ENCODE peak calls at places on chromosomes 5 and 9, in five cellular contexts. D is K562, S is HepG2, A is GM12878, P is H1. C is an unnamed sample.

GRCh38 chr9:115985657-115986056 is 167.9 kb upstream of the PAPPA start:
- DNase-seq in A (no peak), D (no peak), P (no peak), S (no peak), C (no peak)

GRCh38 chr5:67196537-67197059 is at the start of gene CD180:
- DNase-seq in S (no peak), D (no peak), A (no peak), P (no peak), C (no peak)

GRCh38 chr9:12846035-12846434 is 71.2 kb downstream of the LURAP1L start:
- DNase-seq in P (no peak), A (no peak), D (no peak), S (no peak), C (no peak)

GRCh38 chr5:58548104-58548503 is 34.8 kb upstream of the RAB3C start:
- DNase-seq in P (no peak), D (no peak), S (no peak), A (no peak), C (no peak)

GRCh38 chr5:324736-325612 is 3.5 kb downstream of the AHRR start:
- DNase-seq in P (no peak), S (no peak), D (no peak), A (no peak), C (no peak)

GRCh38 chr5:855771-856530 is 5.2 kb upstream of the ZDHHC11 start:
- DNase-seq in P (no peak), S (no peak), D (no peak), A (no peak), C (no peak)

GRCh38 chr9:99336005-99336404 is 113.9 kb downstream of the SEC61B start:
- DNase-seq in S (no peak), D (no peak), P (no peak), A (no peak), C (peak; percentile 8)

GRCh38 chr5:864492-865167 is 13.8 kb upstream of the ZDHHC11 start:
- DNase-seq in A (no peak), D (peak; percentile 12), P (no peak), S (no peak), C (no peak)

GRCh38 chr5:38922199-38922598 is 76.4 kb downstream of the OSMR start:
- DNase-seq in S (peak; percentile 29), P (no peak), A (no peak), D (peak; percentile 69), C (peak; percentile 76)

GRCh38 chr5:94361832-94362754 is 256.3 kb downstream of the KIAA0825 start:
- DNase-seq in S (no peak), A (no peak), D (no peak), P (peak; percentile 69), C (peak; percentile 92)

GRCh38 chr5:61625682-61626620 is 293.9 kb downstream of the ZSWIM6 start:
- DNase-seq in P (peak; percentile 29), D (no peak), S (no peak), A (no peak), C (peak; percentile 81)

GRCh38 chr5:73264626-73265025 is 91.6 kb downstream of the TMEM174 start:
- DNase-seq in S (no peak), D (no peak), A (no peak), P (no peak), C (no peak)

GRCh38 chr5:55593115-55593472 is 58.3 kb upstream of the PLPP1 start:
- DNase-seq in S (no peak), A (no peak), D (no peak), P (no peak), C (no peak)

GRCh38 chr5:146656638-146657037 is 140.6 kb upstream of the GPR151 start:
- DNase-seq in A (no peak), S (no peak), D (no peak), P (no peak), C (no peak)

GRCh38 chr5:81534481-81534840 is 140.5 kb upstream of the ACOT12 start:
- DNase-seq in S (no peak), D (no peak), P (no peak), A (no peak), C (no peak)

GRCh38 chr5:8633706-8634105 is 764.8 kb downstream of the MTRR start:
- DNase-seq in A (no peak), S (no peak), D (no peak), P (no peak), C (no peak)

GRCh38 chr9:79377315-79377855 is 194.4 kb upstream of the TLE4 start:
- DNase-seq in D (no peak), P (no peak), A (no peak), S (no peak), C (no peak)

GRCh38 chr5:160324885-160325284 is 12.5 kb upstream of the CCNJL start:
- DNase-seq in D (no peak), P (no peak), S (no peak), A (no peak), C (no peak)

GRCh38 chr5:64794053-64794770 is 25.5 kb downstream of the CWC27 start:
- DNase-seq in A (no peak), S (no peak), P (no peak), D (no peak), C (no peak)

GRCh38 chr5:170206958-170207357 is 25.8 kb upstream of the C5orf58 start:
- DNase-seq in S (no peak), A (no peak), D (no peak), P (no peak), C (no peak)

DNA sequence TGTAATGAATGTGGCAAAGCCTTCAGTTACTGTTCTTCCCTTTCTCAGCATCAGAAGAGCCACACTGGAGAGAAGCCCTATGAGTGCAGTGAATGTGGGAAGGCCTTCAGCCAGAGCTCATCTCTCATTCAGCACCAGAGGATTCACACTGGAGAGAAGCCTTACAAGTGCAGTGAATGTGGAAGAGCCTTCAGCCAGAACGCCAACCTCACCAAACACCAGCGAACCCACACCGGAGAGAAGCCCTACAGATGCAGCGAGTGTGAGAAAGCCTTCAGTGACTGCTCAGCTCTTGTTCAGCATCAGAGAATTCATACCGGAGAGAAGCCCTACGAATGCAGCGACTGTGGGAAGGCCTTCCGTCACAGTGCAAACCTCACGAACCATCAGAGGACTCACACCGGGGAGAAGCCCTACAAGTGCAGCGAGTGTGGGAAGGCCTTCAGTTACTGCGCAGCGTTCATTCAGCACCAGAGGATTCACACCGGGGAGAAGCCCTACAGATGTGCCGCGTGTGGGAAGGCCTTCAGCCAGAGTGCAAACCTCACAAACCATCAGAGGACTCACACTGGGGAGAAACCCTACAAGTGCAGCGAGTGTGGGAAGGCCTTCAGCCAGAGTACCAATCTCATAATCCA is 6.8 kb downstream of the RPL12 start:
- DNase-seq in S (no peak), D (no peak), A (no peak), P (no peak), C (no peak)
- TF ChIP-seq CREB1 in S (no peak), D (no peak), A (no peak), P (no peak), C (no peak)

GRCh38 chr5:96968614-96969013 is 32.7 kb downstream of the LNPEP start:
- DNase-seq in D (no peak), A (no peak), P (no peak), S (no peak), C (no peak)
- H3K4me3 ChIP-seq in D (no peak overlapping the region), A (no peak overlapping the region), P (no peak overlapping the region), S (no peak overlapping the region), C (no peak overlapping the region)

GRCh38 chr5:97489010-97489840 is 306.2 kb upstream of the RIOK2 start:
- DNase-seq in D (no peak), S (no peak), P (no peak), A (no peak), C (no peak)
- TF ChIP-seq CTCF in D (no peak), S (no peak), P (no peak), A (no peak), C (no peak)

GRCh38 chr5:177141496-177141895 is 7.9 kb downstream of the NSD1 start:
- DNase-seq in P (no peak), A (no peak), D (no peak), S (no peak), C (no peak)

GRCh38 chr5:177142778-177143177 is 9.2 kb downstream of the NSD1 start:
- DNase-seq in P (no peak), S (no peak), D (no peak), A (no peak), C (no peak)

GRCh38 chr5:177142029-177142681 is 8.6 kb downstream of the NSD1 start:
- DNase-seq in D (no peak), A (no peak), P (no peak), S (no peak), C (no peak)

GRCh38 chr5:177147239-177147638 is 13.7 kb downstream of the NSD1 start:
- DNase-seq in D (no peak), A (no peak), S (no peak), P (no peak), C (no peak)
- TF ChIP-seq CREB1 in D (no peak), A (no peak), S (no peak), P (no peak), C (no peak)